ENCODE peak calls at places on chromosomes 11 and 22, in four cellular contexts. One of them, this sample, is unnamed.

GRCh38 chr11:35515224-35515623 is 10.2 kb downstream of the PAMR1 start:
- DNase-seq in H1: no peak
- DNase-seq in A549: no peak
- DNase-seq in suprapubic skin: no peak
- DNase-seq in this sample: no peak

GRCh38 chr11:118628861-118629549 is 21.6 kb downstream of the PHLDB1 start:
- DNase-seq in H1: no peak
- DNase-seq in A549: no peak
- DNase-seq in suprapubic skin: no peak
- DNase-seq in this sample: no peak

GRCh38 chr11:65555693-65556231 is 2.4 kb downstream of the LTBP3 start:
- DNase-seq in H1: no peak
- DNase-seq in A549: peak; percentile 84
- DNase-seq in suprapubic skin: no peak
- DNase-seq in this sample: no peak

GRCh38 chr11:46382644-46383403 is 1.4 kb downstream of the MDK start:
- DNase-seq in H1: peak; percentile 72
- DNase-seq in A549: peak; percentile 75
- DNase-seq in suprapubic skin: no peak
- DNase-seq in this sample: no peak

GRCh38 chr11:67375320-67376021 is 2.1 kb upstream of the CLCF1 start:
- DNase-seq in H1: peak; percentile 62
- DNase-seq in A549: peak; percentile 80
- DNase-seq in suprapubic skin: no peak
- DNase-seq in this sample: no peak

GRCh38 chr11:11552688-11553087 is 69.1 kb downstream of the GALNT18 start:
- DNase-seq in H1: no peak
- DNase-seq in A549: no peak
- DNase-seq in suprapubic skin: no peak
- DNase-seq in this sample: no peak

GRCh38 chr11:76524919-76525318 is 80.1 kb downstream of the EMSY start:
- DNase-seq in H1: no peak
- DNase-seq in A549: peak; percentile 16
- DNase-seq in suprapubic skin: no peak
- DNase-seq in this sample: peak; percentile 69

GRCh38 chr22:41523464-41524221 is 20.6 kb downstream of the POLR3H start:
- DNase-seq in H1: no peak
- DNase-seq in A549: no peak
- DNase-seq in suprapubic skin: peak; percentile 73
- DNase-seq in this sample: no peak

GRCh38 chr11:131880279-131880678 is 509.9 kb downstream of the NTM start:
- DNase-seq in H1: no peak
- DNase-seq in A549: no peak
- DNase-seq in suprapubic skin: no peak
- DNase-seq in this sample: no peak

GRCh38 chr11:134818531-134818930 is 406.5 kb upstream of the B3GAT1 start:
- DNase-seq in H1: no peak
- DNase-seq in A549: peak; percentile 25
- DNase-seq in suprapubic skin: no peak
- DNase-seq in this sample: no peak

GRCh38 chr11:117839234-117839882 is 14.8 kb upstream of the FXYD2 start:
- DNase-seq in H1: peak; percentile 26
- DNase-seq in A549: no peak
- DNase-seq in suprapubic skin: peak; percentile 63
- DNase-seq in this sample: no peak

GRCh38 chr22:49022816-49023160 is 804.9 kb downstream of the BRD1 start:
- DNase-seq in H1: no peak
- DNase-seq in A549: no peak
- DNase-seq in suprapubic skin: no peak
- DNase-seq in this sample: no peak

GRCh38 chr11:20647976-20648565 is 21.3 kb upstream of the NELL1 start:
- DNase-seq in H1: peak; percentile 79
- DNase-seq in A549: peak; percentile 41
- DNase-seq in suprapubic skin: no peak
- DNase-seq in this sample: peak; percentile 24

GRCh38 chr22:42720263-42721044 is at the start of gene A4GALT:
- DNase-seq in H1: peak; percentile 71
- DNase-seq in A549: no peak
- DNase-seq in suprapubic skin: no peak
- DNase-seq in this sample: no peak

GRCh38 chr11:63845911-63846310 is 7.0 kb downstream of the MARK2 start:
- DNase-seq in H1: no peak
- DNase-seq in A549: no peak
- DNase-seq in suprapubic skin: no peak
- DNase-seq in this sample: no peak

GRCh38 chr11:57501951-57502350 is 13.6 kb downstream of the SLC43A1 start:
- DNase-seq in H1: no peak
- DNase-seq in A549: no peak
- DNase-seq in suprapubic skin: no peak
- DNase-seq in this sample: no peak

GRCh38 chr11:7691759-7692334 is 14.4 kb downstream of the OVCH2 start:
- DNase-seq in H1: no peak
- DNase-seq in A549: no peak
- DNase-seq in suprapubic skin: no peak
- DNase-seq in this sample: no peak

GRCh38 chr22:47691152-47691895 is 928.9 kb downstream of the TBC1D22A start:
- DNase-seq in H1: peak; percentile 22
- DNase-seq in A549: no peak
- DNase-seq in suprapubic skin: no peak
- DNase-seq in this sample: no peak

GRCh38 chr11:63610604-63611394 is 3.4 kb downstream of the PLAAT3 start:
- DNase-seq in H1: peak; percentile 57
- DNase-seq in A549: no peak
- DNase-seq in suprapubic skin: peak; percentile 34
- DNase-seq in this sample: no peak

GRCh38 chr11:130522284-130522961 is 74.0 kb downstream of the ADAMTS15 start:
- DNase-seq in H1: peak; percentile 67
- DNase-seq in A549: peak; percentile 81
- DNase-seq in suprapubic skin: peak; percentile 94
- DNase-seq in this sample: peak; percentile 90

GRCh38 chr11:118997627-118998387 is at the start of gene CENATAC:
- DNase-seq in H1: peak; percentile 95
- DNase-seq in A549: peak; percentile 86
- DNase-seq in suprapubic skin: peak; percentile 94
- DNase-seq in this sample: peak; percentile 89

GRCh38 chr11:17386331-17387084 is 2.0 kb downstream of the KCNJ11 start:
- DNase-seq in H1: peak; percentile 82
- DNase-seq in A549: peak; percentile 69
- DNase-seq in suprapubic skin: peak; percentile 78
- DNase-seq in this sample: no peak

GRCh38 chr11:118126082-118126838 is 26.4 kb downstream of the SCN4B start:
- DNase-seq in H1: no peak
- DNase-seq in A549: peak; percentile 7
- DNase-seq in suprapubic skin: no peak
- DNase-seq in this sample: no peak

GRCh38 chr11:117862019-117862725 is 14.3 kb downstream of the FXYD6 start:
- DNase-seq in H1: no peak
- DNase-seq in A549: no peak
- DNase-seq in suprapubic skin: no peak
- DNase-seq in this sample: no peak

GRCh38 chr11:64453466-64453865 is 94.5 kb downstream of the RPS6KA4 start:
- DNase-seq in H1: no peak
- DNase-seq in A549: no peak
- DNase-seq in suprapubic skin: no peak
- DNase-seq in this sample: no peak

GRCh38 chr11:82191690-82192089 is 542.0 kb downstream of the FAM181B start:
- DNase-seq in H1: no peak
- DNase-seq in A549: no peak
- DNase-seq in suprapubic skin: no peak
- DNase-seq in this sample: no peak

GRCh38 chr11:69874984-69875673 is 55.9 kb upstream of the FGF3 start:
- DNase-seq in H1: peak; percentile 41
- DNase-seq in A549: no peak
- DNase-seq in suprapubic skin: peak; percentile 59
- DNase-seq in this sample: no peak

GRCh38 chr11:91664521-91664920 is 560.1 kb upstream of the FAT3 start:
- DNase-seq in H1: no peak
- DNase-seq in A549: peak; percentile 43
- DNase-seq in suprapubic skin: no peak
- DNase-seq in this sample: no peak

GRCh38 chr11:45658292-45658991 is 7.0 kb downstream of the CHST1 start:
- DNase-seq in H1: peak; percentile 77
- DNase-seq in A549: no peak
- DNase-seq in suprapubic skin: no peak
- DNase-seq in this sample: no peak

GRCh38 chr11:129846508-129847335 is 31.1 kb downstream of the TMEM45B start:
- DNase-seq in H1: no peak
- DNase-seq in A549: peak; percentile 61
- DNase-seq in suprapubic skin: no peak
- DNase-seq in this sample: no peak

GRCh38 chr11:114162719-114163123 is 103.2 kb downstream of the ZBTB16 start:
- DNase-seq in H1: no peak
- DNase-seq in A549: peak; percentile 57
- DNase-seq in suprapubic skin: peak; percentile 94
- DNase-seq in this sample: peak; percentile 89
- TF ChIP-seq POLR2A in H1: no peak
- TF ChIP-seq POLR2A in A549: no peak
- TF ChIP-seq POLR2A in suprapubic skin: peak; percentile 46
- TF ChIP-seq POLR2A in this sample: peak; percentile 56

GRCh38 chr11:128180446-128181089 is 406.8 kb downstream of the ETS1 start:
- DNase-seq in H1: no peak
- DNase-seq in A549: peak; percentile 62
- DNase-seq in suprapubic skin: no peak
- DNase-seq in this sample: no peak
- TF ChIP-seq EP300 in H1: no peak
- TF ChIP-seq EP300 in A549: no peak
- TF ChIP-seq EP300 in suprapubic skin: no peak
- TF ChIP-seq EP300 in this sample: no peak

GRCh38 chr11:72119188-72119587 is 6.7 kb upstream of the ANAPC15 start:
- DNase-seq in H1: no peak
- DNase-seq in A549: no peak
- DNase-seq in suprapubic skin: no peak
- DNase-seq in this sample: no peak
- TF ChIP-seq POLR2A in H1: no peak
- TF ChIP-seq POLR2A in A549: no peak
- TF ChIP-seq POLR2A in suprapubic skin: no peak
- TF ChIP-seq POLR2A in this sample: no peak

GRCh38 chr11:31480930-31481329 is 28.5 kb downstream of the IMMP1L start:
- DNase-seq in H1: no peak
- DNase-seq in A549: no peak
- DNase-seq in suprapubic skin: no peak
- DNase-seq in this sample: no peak
- TF ChIP-seq EP300 in H1: no peak
- TF ChIP-seq EP300 in A549: no peak
- TF ChIP-seq EP300 in suprapubic skin: no peak
- TF ChIP-seq EP300 in this sample: no peak

GRCh38 chr11:5690216-5690615 is 626 bp downstream of the TRIM22 start:
- DNase-seq in H1: no peak
- DNase-seq in A549: no peak
- DNase-seq in suprapubic skin: no peak
- DNase-seq in this sample: no peak
- TF ChIP-seq POLR2A in H1: no peak
- TF ChIP-seq POLR2A in A549: no peak
- TF ChIP-seq POLR2A in suprapubic skin: no peak
- TF ChIP-seq POLR2A in this sample: no peak